ENCODE peak calls at places on chromosome 5, in eight cellular contexts. K is M059J; D is posterior cingulate gyrus; O is CD4-positive, alpha-beta T cell; N is GM20000; Q is stimulated activated CD8-positive, alpha-beta memory T cell treated with anti-CD3 and anti-CD28 coated beads, Interleukin-15, amount 100 ng/mL, for 4 hours; J is GM12891; G is mesothelial cell of epicardium. U is an unnamed sample.

GRCh38 chr5:64505769-64506566 is at the start of gene RGS7BP:
- DNase-seq in O (no peak), D (peak), J (peak), K (peak), Q (no peak), N (no peak), G (no peak), U (peak)

GRCh38 chr5:10518352-10518751 is 45.5 kb upstream of the ANKRD33B start:
- DNase-seq in J (no peak), D (no peak), O (no peak), N (no peak), G (no peak), K (peak), Q (no peak), U (no peak)

GRCh38 chr5:168908207-168908606 is 329.0 kb upstream of the PANK3 start:
- DNase-seq in G (no peak), K (peak), O (no peak), J (no peak), Q (no peak), N (no peak), D (no peak), U (peak)

GRCh38 chr5:90233496-90233895 is 176.1 kb downstream of the CETN3 start:
- DNase-seq in N (no peak), D (no peak), G (no peak), O (no peak), J (no peak), Q (no peak), K (no peak), U (no peak)

GRCh38 chr5:139747583-139748504 is 47.8 kb upstream of the PSD2 start:
- DNase-seq in D (peak), J (no peak), O (peak), N (peak), G (no peak), Q (peak), K (peak), U (no peak)

GRCh38 chr5:27594141-27594540 is 555.8 kb upstream of the CDH9 start:
- DNase-seq in N (no peak), Q (no peak), K (no peak), D (no peak), O (no peak), J (no peak), G (no peak), U (no peak)

GRCh38 chr5:153678617-153679329 is 188.3 kb downstream of the GRIA1 start:
- DNase-seq in J (no peak), D (no peak), O (no peak), G (no peak), Q (no peak), N (no peak), K (no peak), U (no peak)

GRCh38 chr5:151825445-151825844 is 53.7 kb downstream of the G3BP1 start:
- DNase-seq in K (peak), N (peak), J (no peak), G (no peak), D (peak), O (no peak), Q (no peak), U (peak)

GRCh38 chr5:87686975-87687374 is 274.2 kb upstream of the CCNH start:
- DNase-seq in K (no peak), Q (no peak), N (no peak), G (no peak), D (no peak), O (no peak), J (no peak), U (no peak)

GRCh38 chr5:83035373-83036170 is 41.6 kb downstream of the TMEM167A start:
- DNase-seq in Q (no peak), N (no peak), K (no peak), J (no peak), G (no peak), O (no peak), D (peak), U (no peak)

GRCh38 chr5:171738501-171738900 is 47.1 kb upstream of the SMIM23 start:
- DNase-seq in J (no peak), K (no peak), D (no peak), O (no peak), Q (no peak), N (no peak), G (no peak), U (no peak)

GRCh38 chr5:14607089-14607488 is 25.5 kb downstream of the OTULINL start:
- DNase-seq in N (no peak), J (no peak), K (no peak), O (no peak), G (no peak), D (no peak), Q (no peak), U (no peak)

GRCh38 chr5:109951348-109951747 is 261.6 kb downstream of the MAN2A1 start:
- DNase-seq in D (no peak), O (no peak), G (no peak), K (no peak), Q (no peak), N (no peak), J (no peak), U (no peak)

GRCh38 chr5:41686191-41686590 is 175.8 kb upstream of the PLCXD3 start:
- DNase-seq in D (no peak), K (no peak), G (no peak), O (no peak), Q (no peak), N (no peak), J (no peak), U (no peak)

U was measured in epithelial cell of esophagus.